ENCODE peak calls at places on chromosomes 6 and 20, in nine cellular contexts. One of them, this sample, is unnamed.

GRCh38 chr20:18978311-18978710 is 164.7 kb downstream of the SCP2D1 start:
- DNase-seq in lower lobe of right lung: no peak
- DNase-seq in endothelial cell of umbilical vein: no peak
- DNase-seq in HepG2: no peak
- DNase-seq in neural crest cell: no peak
- DNase-seq in nephron progenitor cell: no peak
- DNase-seq in IMR-90: no peak
- DNase-seq in AG04450: no peak
- DNase-seq in H9: no peak
- DNase-seq in this sample: no peak

GRCh38 chr20:35547319-35547718 is 5.4 kb downstream of the ERGIC3 start:
- DNase-seq in lower lobe of right lung: no peak
- DNase-seq in endothelial cell of umbilical vein: no peak
- DNase-seq in HepG2: no peak
- DNase-seq in neural crest cell: no peak
- DNase-seq in nephron progenitor cell: no peak
- DNase-seq in IMR-90: no peak
- DNase-seq in AG04450: no peak
- DNase-seq in H9: no peak
- DNase-seq in this sample: no peak

GRCh38 chr6:20411953-20412352 is 10.3 kb downstream of the E2F3 start:
- DNase-seq in lower lobe of right lung: no peak
- DNase-seq in endothelial cell of umbilical vein: no peak
- DNase-seq in HepG2: no peak
- DNase-seq in neural crest cell: no peak
- DNase-seq in nephron progenitor cell: no peak
- DNase-seq in IMR-90: no peak
- DNase-seq in AG04450: no peak
- DNase-seq in H9: no peak
- DNase-seq in this sample: no peak

GRCh38 chr6:88565836-88566235 is 397.6 kb downstream of the RNGTT start:
- DNase-seq in lower lobe of right lung: no peak
- DNase-seq in endothelial cell of umbilical vein: no peak
- DNase-seq in HepG2: no peak
- DNase-seq in neural crest cell: no peak
- DNase-seq in nephron progenitor cell: no peak
- DNase-seq in IMR-90: no peak
- DNase-seq in AG04450: no peak
- DNase-seq in H9: no peak
- DNase-seq in this sample: no peak

GRCh38 chr6:42345696-42346416 is 105.9 kb downstream of the TRERF1 start:
- DNase-seq in lower lobe of right lung: no peak
- DNase-seq in endothelial cell of umbilical vein: no peak
- DNase-seq in HepG2: no peak
- DNase-seq in neural crest cell: no peak
- DNase-seq in nephron progenitor cell: no peak
- DNase-seq in IMR-90: no peak
- DNase-seq in AG04450: no peak
- DNase-seq in H9: no peak
- DNase-seq in this sample: no peak

GRCh38 chr6:93416575-93417420 is 2.6 kb downstream of the EPHA7 start:
- DNase-seq in lower lobe of right lung: peak; percentile 44
- DNase-seq in endothelial cell of umbilical vein: peak; percentile 10
- DNase-seq in HepG2: no peak
- DNase-seq in neural crest cell: peak; percentile 48
- DNase-seq in nephron progenitor cell: peak; percentile 69
- DNase-seq in IMR-90: no peak
- DNase-seq in AG04450: no peak
- DNase-seq in H9: peak; percentile 62
- DNase-seq in this sample: no peak

GRCh38 chr20:23419995-23420901 is 1.0 kb downstream of the NAPB start:
- DNase-seq in lower lobe of right lung: peak; percentile 78
- DNase-seq in endothelial cell of umbilical vein: peak; percentile 55
- DNase-seq in HepG2: peak; percentile 62
- DNase-seq in neural crest cell: no peak
- DNase-seq in nephron progenitor cell: peak; percentile 46
- DNase-seq in IMR-90: peak; percentile 70
- DNase-seq in AG04450: peak; percentile 29
- DNase-seq in H9: no peak
- DNase-seq in this sample: peak; percentile 19

GRCh38 chr6:148251286-148251685 is 91.4 kb upstream of the SASH1 start:
- DNase-seq in lower lobe of right lung: no peak
- DNase-seq in endothelial cell of umbilical vein: peak; percentile 42
- DNase-seq in HepG2: peak; percentile 37
- DNase-seq in neural crest cell: no peak
- DNase-seq in nephron progenitor cell: no peak
- DNase-seq in IMR-90: peak; percentile 80
- DNase-seq in AG04450: peak; percentile 46
- DNase-seq in H9: no peak
- DNase-seq in this sample: peak; percentile 26

GRCh38 chr6:162962093-162962492 is 234.3 kb downstream of the PACRG start:
- DNase-seq in lower lobe of right lung: no peak
- DNase-seq in endothelial cell of umbilical vein: no peak
- DNase-seq in HepG2: no peak
- DNase-seq in neural crest cell: no peak
- DNase-seq in nephron progenitor cell: no peak
- DNase-seq in IMR-90: peak; percentile 25
- DNase-seq in AG04450: no peak
- DNase-seq in H9: no peak
- DNase-seq in this sample: no peak

GRCh38 chr20:3046677-3047462 is 1.0 kb downstream of the MRPS26 start:
- DNase-seq in lower lobe of right lung: peak; percentile 59
- DNase-seq in endothelial cell of umbilical vein: no peak
- DNase-seq in HepG2: peak; percentile 47
- DNase-seq in neural crest cell: no peak
- DNase-seq in nephron progenitor cell: no peak
- DNase-seq in IMR-90: no peak
- DNase-seq in AG04450: no peak
- DNase-seq in H9: peak; percentile 77
- DNase-seq in this sample: peak; percentile 75

GRCh38 chr20:9344080-9344920 is 170.1 kb upstream of the LAMP5 start:
- DNase-seq in lower lobe of right lung: no peak
- DNase-seq in endothelial cell of umbilical vein: peak; percentile 64
- DNase-seq in HepG2: no peak
- DNase-seq in neural crest cell: no peak
- DNase-seq in nephron progenitor cell: no peak
- DNase-seq in IMR-90: peak; percentile 85
- DNase-seq in AG04450: no peak
- DNase-seq in H9: no peak
- DNase-seq in this sample: no peak

GRCh38 chr20:48294196-48294595 is 508.9 kb upstream of the SULF2 start:
- DNase-seq in lower lobe of right lung: no peak
- DNase-seq in endothelial cell of umbilical vein: peak; percentile 59
- DNase-seq in HepG2: no peak
- DNase-seq in neural crest cell: no peak
- DNase-seq in nephron progenitor cell: no peak
- DNase-seq in IMR-90: peak; percentile 39
- DNase-seq in AG04450: no peak
- DNase-seq in H9: no peak
- DNase-seq in this sample: no peak

DNA sequence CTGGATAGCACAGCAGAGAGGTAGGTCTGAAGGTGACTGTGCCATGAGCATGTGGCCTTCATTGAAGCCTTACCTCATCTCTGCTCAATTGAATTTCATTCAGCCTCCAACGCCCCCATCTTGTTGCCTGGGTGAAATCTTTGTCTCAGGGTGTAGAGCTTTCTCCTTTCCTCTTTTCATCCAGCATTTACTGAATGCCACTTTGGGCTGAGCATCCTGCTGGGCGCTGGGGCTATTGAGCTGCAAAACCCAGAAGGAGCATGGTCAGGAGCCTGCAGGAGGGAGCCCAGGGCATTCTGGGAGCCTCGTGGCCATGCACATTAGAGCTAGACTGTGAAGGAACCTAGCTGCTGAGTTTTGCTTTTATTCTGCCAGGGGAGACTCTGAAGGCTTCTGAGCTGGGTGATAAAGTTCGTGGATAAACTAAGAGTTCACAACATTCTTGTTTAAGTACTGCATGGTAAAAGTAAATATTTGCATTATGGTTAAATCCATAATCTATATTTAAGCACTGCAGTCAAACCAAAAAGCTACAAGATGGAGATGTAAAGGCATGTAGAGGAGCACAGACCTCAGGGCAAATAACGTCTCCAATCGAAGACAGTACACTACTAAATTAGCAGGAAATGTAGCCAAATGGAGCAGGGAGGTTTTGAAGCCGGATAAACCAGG is 13.2 kb upstream of the ASXL1 start:
- DNase-seq in lower lobe of right lung: no peak
- DNase-seq in endothelial cell of umbilical vein: no peak
- DNase-seq in HepG2: no peak
- DNase-seq in neural crest cell: peak; percentile 14
- DNase-seq in nephron progenitor cell: no peak
- DNase-seq in IMR-90: no peak
- DNase-seq in AG04450: no peak
- DNase-seq in H9: peak; percentile 48
- DNase-seq in this sample: no peak
- TF ChIP-seq CTCF in lower lobe of right lung: no peak
- TF ChIP-seq CTCF in endothelial cell of umbilical vein: no peak
- TF ChIP-seq CTCF in HepG2: no peak
- TF ChIP-seq CTCF in neural crest cell: no peak
- TF ChIP-seq CTCF in nephron progenitor cell: no peak
- TF ChIP-seq CTCF in IMR-90: no peak
- TF ChIP-seq CTCF in AG04450: no peak
- TF ChIP-seq CTCF in H9: no peak
- TF ChIP-seq CTCF in this sample: no peak

GRCh38 chr6:167860546-167861226 is 34.0 kb downstream of the AFDN start:
- DNase-seq in lower lobe of right lung: no peak
- DNase-seq in endothelial cell of umbilical vein: no peak
- DNase-seq in HepG2: no peak
- DNase-seq in neural crest cell: no peak
- DNase-seq in nephron progenitor cell: no peak
- DNase-seq in IMR-90: no peak
- DNase-seq in AG04450: no peak
- DNase-seq in H9: no peak
- DNase-seq in this sample: no peak
- TF ChIP-seq CTCF in lower lobe of right lung: no peak
- TF ChIP-seq CTCF in endothelial cell of umbilical vein: no peak
- TF ChIP-seq CTCF in HepG2: no peak
- TF ChIP-seq CTCF in neural crest cell: no peak
- TF ChIP-seq CTCF in nephron progenitor cell: no peak
- TF ChIP-seq CTCF in IMR-90: no peak
- TF ChIP-seq CTCF in AG04450: no peak
- TF ChIP-seq CTCF in H9: no peak
- TF ChIP-seq CTCF in this sample: no peak

GRCh38 chr6:160933256-160933655 is 58.3 kb upstream of the MAP3K4 start:
- DNase-seq in lower lobe of right lung: no peak
- DNase-seq in endothelial cell of umbilical vein: no peak
- DNase-seq in HepG2: peak; percentile 20
- DNase-seq in neural crest cell: no peak
- DNase-seq in nephron progenitor cell: peak; percentile 8
- DNase-seq in IMR-90: no peak
- DNase-seq in AG04450: no peak
- DNase-seq in H9: peak; percentile 57
- DNase-seq in this sample: no peak
- TF ChIP-seq CTCF in lower lobe of right lung: no peak
- TF ChIP-seq CTCF in endothelial cell of umbilical vein: no peak
- TF ChIP-seq CTCF in HepG2: peak; percentile 44
- TF ChIP-seq CTCF in neural crest cell: peak; percentile 39
- TF ChIP-seq CTCF in nephron progenitor cell: no peak
- TF ChIP-seq CTCF in IMR-90: no peak
- TF ChIP-seq CTCF in AG04450: no peak
- TF ChIP-seq CTCF in H9: peak; percentile 56
- TF ChIP-seq CTCF in this sample: no peak

DNA sequence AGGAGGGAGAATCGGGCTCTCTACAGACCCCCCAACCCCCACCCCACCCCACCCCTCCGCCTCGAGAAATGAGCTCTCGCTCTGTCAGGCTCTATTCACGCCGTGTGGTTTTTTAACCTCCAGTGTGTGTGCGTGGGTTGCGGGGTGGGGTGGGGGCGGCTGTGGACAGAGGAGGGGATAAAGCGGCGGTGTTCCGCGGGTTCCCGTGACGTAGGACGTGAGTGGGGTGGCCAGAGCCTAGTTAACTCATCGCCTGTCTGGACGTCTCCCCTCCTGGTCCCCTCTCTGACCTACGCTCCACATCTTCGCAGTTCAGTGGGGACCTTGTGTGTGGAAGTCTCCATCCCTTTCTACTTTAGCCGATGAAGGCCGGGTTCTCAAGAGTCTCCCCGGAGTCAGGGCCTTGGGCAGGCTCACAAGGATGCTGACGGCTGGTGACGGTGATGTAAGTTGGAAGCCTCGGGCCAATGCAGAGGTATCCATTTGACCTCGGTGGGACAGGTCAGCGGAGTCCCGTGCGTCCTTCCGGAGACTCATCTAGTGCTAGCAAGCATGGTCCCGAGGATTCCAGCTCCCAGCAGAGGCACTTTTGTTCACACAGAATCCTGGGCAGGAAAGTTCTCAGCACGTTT is 1507.1 kb upstream of the DEFB115 start:
- DNase-seq in lower lobe of right lung: no peak
- DNase-seq in endothelial cell of umbilical vein: no peak
- DNase-seq in HepG2: no peak
- DNase-seq in neural crest cell: no peak
- DNase-seq in nephron progenitor cell: no peak
- DNase-seq in IMR-90: no peak
- DNase-seq in AG04450: no peak
- DNase-seq in H9: no peak
- DNase-seq in this sample: no peak
- TF ChIP-seq CTCF in lower lobe of right lung: no peak
- TF ChIP-seq CTCF in endothelial cell of umbilical vein: no peak
- TF ChIP-seq CTCF in HepG2: no peak
- TF ChIP-seq CTCF in neural crest cell: no peak
- TF ChIP-seq CTCF in nephron progenitor cell: no peak
- TF ChIP-seq CTCF in IMR-90: no peak
- TF ChIP-seq CTCF in AG04450: no peak
- TF ChIP-seq CTCF in H9: no peak
- TF ChIP-seq CTCF in this sample: no peak